ENCODE peak calls at places on chromosomes 3 and 15, in five cellular contexts. P is psoas muscle; M is gastrocnemius medialis; L is suprapubic skin; N is CD8-positive, alpha-beta T cell. Y is an unnamed sample.

GRCh38 chr15:90101969-90102890 is at the start of gene IDH2:
- DNase-seq in P (peak; percentile 88), M (peak; percentile 61), L (no peak), N (peak; percentile 61), Y (peak; percentile 89)

GRCh38 chr15:100098705-100099104 is 243.1 kb downstream of the ADAMTS17 start:
- DNase-seq in P (no peak), M (no peak), L (no peak), N (no peak), Y (no peak)

GRCh38 chr3:37262816-37263393 is 88.5 kb upstream of the LRRFIP2 start:
- DNase-seq in P (no peak), M (no peak), L (no peak), N (no peak), Y (no peak)

GRCh38 chr15:78906310-78906608 is 33.6 kb downstream of the MORF4L1 start:
- DNase-seq in P (peak; percentile 64), M (no peak), L (no peak), N (no peak), Y (peak; percentile 71)

GRCh38 chr15:62071711-62072308 is 5.0 kb downstream of the C2CD4A start:
- DNase-seq in P (no peak), M (no peak), L (no peak), N (no peak), Y (no peak)

GRCh38 chr3:46183330-46183729 is 24.8 kb downstream of the CCR1 start:
- DNase-seq in P (no peak), M (no peak), L (no peak), N (no peak), Y (peak; percentile 62)

GRCh38 chr3:72145506-72146380 is 360.8 kb upstream of the PROK2 start:
- DNase-seq in P (no peak), M (no peak), L (no peak), N (no peak), Y (no peak)

GRCh38 chr15:94848054-94848453 is 616.7 kb downstream of the MCTP2 start:
- DNase-seq in P (no peak), M (no peak), L (no peak), N (no peak), Y (no peak)

GRCh38 chr3:78887029-78887428 is 880.8 kb downstream of the ROBO1 start:
- DNase-seq in P (no peak), M (no peak), L (no peak), N (no peak), Y (no peak)

GRCh38 chr3:152315623-152316022 is 46.9 kb downstream of the MBNL1 start:
- DNase-seq in P (no peak), M (no peak), L (no peak), N (no peak), Y (no peak)

GRCh38 chr3:72082121-72082715 is 297.3 kb upstream of the PROK2 start:
- DNase-seq in P (no peak), M (no peak), L (no peak), N (no peak), Y (no peak)

GRCh38 chr15:60469893-60470641 is 8.9 kb downstream of the ICE2 start:
- DNase-seq in P (no peak), M (no peak), L (no peak), N (no peak), Y (no peak)

GRCh38 chr3:170350515-170351413 is 6.8 kb upstream of the SKIL start:
- DNase-seq in P (no peak), M (no peak), L (no peak), N (no peak), Y (no peak)
- H3K27ac ChIP-seq in P (peak overlapping the region; percentile 38), M (peak overlapping the region; percentile 61), L (no peak overlapping the region), N (no peak overlapping the region), Y (no peak overlapping the region)

GRCh38 chr15:29674661-29675533 is 147.4 kb downstream of the TJP1 start:
- DNase-seq in P (no peak), M (no peak), L (no peak), N (no peak), Y (peak; percentile 87)
- H3K4me3 ChIP-seq in P (peak overlapping the region; percentile 59), M (peak overlapping the region; percentile 55), L (peak overlapping the region; percentile 55), N (no peak overlapping the region), Y (peak overlapping the region; percentile 65)

GRCh38 chr3:107425033-107425432 is 47.8 kb downstream of the CCDC54 start:
- DNase-seq in P (no peak), M (no peak), L (no peak), N (no peak), Y (no peak)
- H3K4me1 ChIP-seq in P (no peaks in the 10 kb centered on the region), M (no peaks in the 10 kb centered on the region), L (peaks cover 12% of the 10 kb centered on the region), N (peaks cover 2% of the 10 kb centered on the region), Y (no peaks in the 10 kb centered on the region)

GRCh38 chr3:114453296-114453888 is 159.6 kb downstream of the TIGIT start:
- DNase-seq in P (no peak), M (no peak), L (no peak), N (no peak), Y (no peak)
- H3K27ac ChIP-seq in P (peak overlapping the region; percentile 80), M (peak overlapping the region; percentile 84), L (peak overlapping the region; percentile 42), N (no peak overlapping the region), Y (no peak overlapping the region)

DNA sequence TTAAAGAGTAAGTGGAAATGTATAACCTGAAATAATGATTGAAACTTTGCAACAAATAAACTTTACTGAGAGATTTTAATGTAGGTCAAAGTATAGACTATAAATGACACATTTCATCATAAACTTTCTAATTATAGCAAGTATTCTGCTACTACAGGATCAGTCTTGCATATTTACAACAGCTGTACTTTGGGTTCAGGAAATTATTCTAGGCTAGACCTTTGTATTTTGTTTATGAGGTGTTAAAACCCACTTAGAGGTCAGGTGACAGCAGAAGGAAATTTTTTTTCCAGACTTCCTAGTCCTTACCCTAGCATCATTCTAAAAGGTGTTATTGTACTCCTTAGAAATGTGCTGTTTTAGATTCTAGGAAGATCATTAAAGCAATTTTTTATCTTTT is 2.3 kb downstream of the RNF7 start:
- DNase-seq in P (no peak), M (no peak), L (no peak), N (no peak), Y (no peak)
- H3K4me3 ChIP-seq in P (peak overlapping the region; percentile 98), M (no peak overlapping the region), L (peak overlapping the region; percentile 88), N (no peak overlapping the region), Y (no peak overlapping the region)

GRCh38 chr3:8657804-8658311 is 13.3 kb upstream of the SSUH2 start:
- DNase-seq in P (no peak), M (no peak), L (no peak), N (no peak), Y (no peak)
- H3K4me1 ChIP-seq in P (peaks cover 21% of the 10 kb centered on the region), M (peaks cover 21% of the 10 kb centered on the region), L (peaks cover 11% of the 10 kb centered on the region), N (no peaks in the 10 kb centered on the region), Y (peaks cover 4% of the 10 kb centered on the region)

GRCh38 chr3:57793737-57794187 is 37.7 kb downstream of the SLMAP start:
- DNase-seq in P (no peak), M (no peak), L (no peak), N (no peak), Y (no peak)
- H3K27ac ChIP-seq in P (no peak overlapping the region), M (no peak overlapping the region), L (no peak overlapping the region), N (no peak overlapping the region), Y (no peak overlapping the region)

Y was measured in aorta.